ENCODE peak calls at places on chromosomes 11 and 22, in nine cellular contexts. U is heart left ventricle, B is A549, Z is GM12878, T is IMR-90, L is adrenal gland, H is spleen, I is NB4, R is HepG2. F is an unnamed sample.

GRCh38 chr11:73314121-73314948 is 6.3 kb downstream of the ARHGEF17 start:
- DNase-seq in U (peak), B (peak), Z (no peak), T (peak), L (no peak), H (no peak), I (peak), R (peak), F (no peak)

GRCh38 chr11:67437082-67437821 is at the start of gene PTPRCAP:
- DNase-seq in U (no peak), B (no peak), Z (no peak), T (no peak), L (no peak), H (peak), I (peak), R (no peak), F (no peak)

GRCh38 chr22:21623402-21623970 is 6.3 kb downstream of the YDJC start:
- DNase-seq in U (no peak), B (no peak), Z (no peak), T (no peak), L (no peak), H (no peak), I (no peak), R (no peak), F (no peak)

GRCh38 chr22:27128461-27129080 is 471.2 kb downstream of the MIAT start:
- DNase-seq in U (no peak), B (no peak), Z (no peak), T (no peak), L (peak), H (no peak), I (no peak), R (no peak), F (no peak)

GRCh38 chr22:36356708-36357694 is 30.8 kb downstream of the MYH9 start:
- DNase-seq in U (no peak), B (no peak), Z (no peak), T (peak), L (no peak), H (no peak), I (peak), R (no peak), F (no peak)

GRCh38 chr11:128653828-128654231 is 40.0 kb upstream of the FLI1 start:
- DNase-seq in U (peak), B (peak), Z (no peak), T (peak), L (no peak), H (peak), I (no peak), R (no peak), F (no peak)

GRCh38 chr11:15710593-15711260 is 596.0 kb downstream of the INSC start:
- DNase-seq in U (no peak), B (no peak), Z (no peak), T (no peak), L (no peak), H (no peak), I (no peak), R (no peak), F (no peak)

GRCh38 chr11:10742460-10743208 is 8.4 kb upstream of the CTR9 start:
- DNase-seq in U (no peak), B (no peak), Z (no peak), T (peak), L (peak), H (no peak), I (peak), R (no peak), F (peak)

GRCh38 chr11:68002943-68003845 is 703 bp downstream of the UNC93B1 start:
- DNase-seq in U (peak), B (peak), Z (no peak), T (no peak), L (peak), H (peak), I (peak), R (no peak), F (peak)

GRCh38 chr22:36732609-36733008 is 29.1 kb upstream of the CACNG2 start:
- DNase-seq in U (no peak), B (no peak), Z (no peak), T (no peak), L (no peak), H (no peak), I (no peak), R (no peak), F (no peak)

GRCh38 chr11:64298966-64299846 is 952 bp upstream of the CATSPERZ start:
- DNase-seq in U (peak), B (no peak), Z (no peak), T (no peak), L (peak), H (peak), I (no peak), R (no peak), F (peak)

DNA sequence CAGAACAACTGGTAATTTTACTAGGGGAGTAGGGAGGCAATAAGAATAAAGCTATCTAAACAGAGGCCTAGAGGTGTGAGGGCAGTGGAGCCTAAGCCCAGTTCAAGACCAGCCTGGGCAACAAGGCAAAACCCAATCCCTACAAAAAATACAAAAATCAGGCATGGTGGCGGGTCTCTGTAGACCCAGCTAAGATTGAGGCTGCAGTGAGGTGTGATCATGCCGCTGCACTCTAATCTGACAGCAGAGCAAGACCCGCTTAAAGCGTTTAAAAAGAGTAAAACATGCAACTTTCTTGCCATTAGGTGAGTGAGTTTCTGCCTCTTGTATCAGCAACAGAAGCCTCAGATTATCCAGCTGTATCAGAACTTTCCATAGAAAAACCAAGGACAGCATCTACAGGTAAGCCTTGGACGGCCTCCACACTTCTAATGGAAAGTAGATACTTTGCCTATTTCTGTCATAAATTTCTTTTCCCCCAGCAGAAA is 12.1 kb downstream of the TAF1D start:
- DNase-seq in U (no peak), B (no peak), Z (no peak), T (no peak), L (no peak), H (no peak), I (no peak), R (no peak), F (no peak)
- TF ChIP-seq POLR2A in U (no peak), B (no peak), Z (peak), T (peak), L (no peak), H (no peak), I (peak), R (peak), F (peak)

DNA sequence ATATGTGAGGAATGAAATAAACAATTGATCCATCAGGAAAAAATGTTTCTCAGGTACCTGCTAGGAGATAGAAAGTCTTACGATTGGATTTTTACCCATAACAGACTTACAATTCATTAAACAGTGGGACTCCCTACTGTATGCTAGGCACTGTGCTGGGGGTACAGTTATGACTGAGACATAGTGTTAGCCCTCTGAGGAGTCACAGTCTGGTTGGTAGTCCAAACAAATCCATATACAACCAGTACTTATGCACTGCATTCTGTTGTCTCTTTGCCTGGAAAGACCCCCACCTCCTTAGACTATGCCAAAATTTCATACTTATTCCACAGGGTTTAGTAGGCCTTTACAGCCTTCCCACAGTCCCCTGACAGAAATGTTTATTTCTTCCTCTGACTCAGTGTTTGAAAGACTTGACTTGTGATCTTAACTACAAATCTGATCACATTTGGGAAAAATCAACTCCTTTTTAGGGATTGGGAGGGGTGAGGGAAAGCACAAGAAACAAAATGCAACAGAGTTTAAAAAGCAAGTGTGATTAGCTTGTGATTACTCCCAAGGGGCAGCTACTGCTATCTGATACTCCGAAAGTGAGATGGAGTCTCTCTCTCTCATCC is 69.4 kb upstream of the HORMAD2 start:
- DNase-seq in U (no peak), B (no peak), Z (no peak), T (peak), L (no peak), H (no peak), I (no peak), R (no peak), F (no peak)
- TF ChIP-seq POLR2A in U (no peak), B (no peak), Z (no peak), T (no peak), L (no peak), H (no peak), I (no peak), R (no peak), F (no peak)

DNA sequence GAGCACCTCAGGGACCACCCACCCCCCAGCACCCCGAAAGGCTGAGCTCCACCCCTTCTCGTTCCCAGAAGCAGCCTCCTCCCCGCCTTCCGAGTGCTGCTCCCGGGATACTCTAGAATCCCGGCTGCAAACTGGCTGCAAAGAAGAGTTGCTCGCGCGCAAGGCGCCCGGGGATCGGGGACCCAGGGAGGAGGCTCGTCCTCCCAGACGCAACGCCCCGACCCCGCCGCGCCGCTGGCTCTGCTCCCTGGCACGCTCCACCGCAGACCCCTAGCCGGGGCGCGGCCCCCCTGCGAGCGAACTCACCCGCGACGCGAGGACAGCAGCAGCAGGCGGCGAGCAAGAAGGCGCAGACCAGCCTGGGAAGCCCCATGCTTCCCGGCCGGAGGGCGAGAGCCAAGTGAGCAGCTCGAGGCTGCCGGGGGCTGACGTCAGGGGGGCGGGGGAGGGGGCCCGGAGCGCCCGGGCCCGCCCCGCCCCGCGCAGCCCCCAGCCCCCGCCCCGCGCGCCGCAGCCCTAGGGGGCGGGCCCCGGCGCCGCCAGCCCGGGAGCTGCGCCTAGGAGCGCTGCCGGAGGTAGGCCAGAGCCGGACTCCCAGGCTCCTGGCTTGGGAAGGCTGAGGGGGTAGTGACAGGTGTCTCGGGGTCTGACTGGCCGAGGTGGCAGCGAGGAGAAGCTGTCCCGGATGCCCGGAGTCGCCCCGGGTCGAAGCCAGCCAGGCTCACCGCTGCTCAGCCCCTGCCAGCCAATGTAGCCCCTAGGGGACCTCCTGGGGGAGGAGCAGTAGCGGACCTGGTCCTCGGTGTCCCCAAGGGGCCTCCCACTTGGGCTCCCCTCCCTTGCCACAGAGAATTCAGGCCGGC is at the start of gene MCAM:
- DNase-seq in U (peak), B (no peak), Z (no peak), T (peak), L (peak), H (no peak), I (peak), R (peak), F (no peak)
- TF ChIP-seq POLR2A in U (peak), B (no peak), Z (peak), T (peak), L (peak), H (no peak), I (peak), R (peak), F (no peak)

DNA sequence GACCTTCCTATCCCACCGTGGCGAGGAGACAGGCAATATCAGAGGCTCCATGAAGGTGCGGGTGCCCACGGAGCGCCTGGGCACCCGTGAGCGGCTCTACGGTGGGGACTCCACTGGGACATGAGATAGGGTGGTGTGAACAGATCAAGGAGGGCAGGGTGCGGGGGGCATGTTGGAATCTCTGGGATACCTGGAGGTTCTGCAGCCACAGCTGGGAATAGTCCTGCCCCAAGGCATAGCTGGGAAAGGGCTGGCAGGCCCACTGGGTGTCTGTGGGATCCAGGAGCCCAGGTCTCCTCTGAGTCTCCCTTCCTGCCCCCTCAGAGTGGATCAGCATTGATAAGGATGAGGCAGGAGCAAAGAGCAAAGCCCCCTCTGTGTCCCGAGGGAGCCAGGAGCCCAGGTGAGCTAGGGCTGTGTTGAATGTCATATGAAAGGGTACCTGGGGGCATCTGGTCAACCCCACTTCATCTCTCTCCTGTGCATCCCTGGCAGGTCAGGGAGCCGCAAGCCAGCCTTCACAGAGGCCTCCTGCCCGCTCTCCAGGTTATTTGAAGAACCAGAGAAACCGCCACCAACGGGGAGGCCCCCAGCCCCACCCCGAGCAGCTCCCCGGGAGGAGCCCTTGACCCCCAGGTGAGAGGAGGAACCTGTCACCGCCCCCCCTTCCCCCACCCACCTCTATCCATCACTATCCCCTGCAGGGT is 8.5 kb downstream of the PHOX2A start:
- DNase-seq in U (no peak), B (no peak), Z (no peak), T (no peak), L (no peak), H (no peak), I (no peak), R (no peak), F (no peak)
- TF ChIP-seq POLR2A in U (no peak), B (no peak), Z (peak), T (no peak), L (no peak), H (no peak), I (no peak), R (no peak), F (no peak)

DNA sequence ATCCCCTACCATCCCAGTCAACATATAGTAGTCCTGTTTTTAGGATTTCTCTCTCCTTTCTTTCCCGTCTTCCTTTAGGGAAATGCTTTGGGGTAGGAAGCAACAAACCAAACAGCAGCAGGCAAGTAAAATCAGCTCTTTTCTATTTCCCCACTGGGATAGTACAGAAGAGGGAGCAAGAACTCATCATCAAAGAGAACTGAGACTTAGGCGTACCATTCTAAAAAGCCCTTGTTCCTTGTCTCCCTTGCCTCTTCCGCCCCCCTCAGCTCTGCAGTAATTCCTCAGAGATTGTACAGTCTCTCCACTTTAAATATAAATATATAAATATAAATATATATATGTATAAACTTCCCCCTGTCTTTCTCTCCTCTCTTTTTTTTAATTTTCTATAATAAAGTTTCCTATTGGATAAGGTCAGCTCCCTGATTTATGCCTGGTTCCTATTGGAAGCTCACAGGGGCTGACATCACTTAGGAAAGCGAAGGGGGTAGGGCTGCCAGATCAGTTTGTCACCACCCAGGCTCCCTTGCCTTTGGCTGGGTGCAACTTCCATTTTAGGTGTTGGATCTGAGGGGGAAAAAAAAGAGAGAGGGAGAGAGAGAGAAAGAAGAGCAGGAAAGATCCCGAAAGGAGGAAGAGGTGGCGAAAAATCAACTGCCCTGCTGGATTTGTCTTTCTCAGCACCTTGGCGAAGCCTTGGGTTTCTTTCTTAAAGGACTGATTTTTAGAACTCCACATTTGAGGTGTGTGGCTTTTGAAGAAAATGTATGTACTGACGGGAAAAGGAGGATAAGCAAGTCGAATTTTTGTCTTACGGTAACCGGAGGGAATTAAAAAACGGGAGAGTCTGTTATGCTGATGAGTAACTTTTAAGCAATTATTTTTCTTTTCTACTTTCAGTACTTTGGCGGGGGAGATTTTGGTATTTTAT is at the start of gene CTNND1:
- DNase-seq in U (peak), B (peak), Z (peak), T (peak), L (peak), H (no peak), I (peak), R (peak), F (peak)
- TF ChIP-seq POLR2A in U (peak), B (peak), Z (peak), T (peak), L (peak), H (peak), I (no peak), R (peak), F (peak)

GRCh38 chr11:70624598-70624993 is 226.3 kb downstream of the CTTN start:
- DNase-seq in U (no peak), B (no peak), Z (no peak), T (no peak), L (no peak), H (no peak), I (peak), R (no peak), F (no peak)

GRCh38 chr11:70627219-70627618 is 228.9 kb downstream of the CTTN start:
- DNase-seq in U (no peak), B (peak), Z (no peak), T (no peak), L (no peak), H (no peak), I (no peak), R (peak), F (no peak)

GRCh38 chr11:70623906-70624597 is 225.7 kb downstream of the CTTN start:
- DNase-seq in U (no peak), B (no peak), Z (no peak), T (no peak), L (no peak), H (no peak), I (peak), R (no peak), F (no peak)

GRCh38 chr11:70625921-70626518 is 227.7 kb downstream of the CTTN start:
- DNase-seq in U (no peak), B (no peak), Z (no peak), T (no peak), L (no peak), H (no peak), I (no peak), R (no peak), F (no peak)

GRCh38 chr11:70625051-70625450 is 226.7 kb downstream of the CTTN start:
- DNase-seq in U (no peak), B (no peak), Z (no peak), T (no peak), L (no peak), H (no peak), I (no peak), R (no peak), F (no peak)
- TF ChIP-seq POLR2A in U (no peak), B (no peak), Z (no peak), T (no peak), L (no peak), H (no peak), I (no peak), R (no peak), F (no peak)

GRCh38 chr22:30422481-30423295 is 2.9 kb upstream of the MTFP1 start:
- DNase-seq in U (peak), B (peak), Z (no peak), T (peak), L (peak), H (no peak), I (peak), R (peak), F (peak)
- TF ChIP-seq POLR2A in U (peak), B (no peak), Z (no peak), T (peak), L (peak), H (no peak), I (no peak), R (no peak), F (no peak)

GRCh38 chr11:119318240-119319135 is 1.6 kb upstream of the MCAM start:
- DNase-seq in U (peak), B (no peak), Z (peak), T (peak), L (peak), H (no peak), I (peak), R (peak), F (no peak)
- TF ChIP-seq POLR2A in U (peak), B (no peak), Z (peak), T (no peak), L (peak), H (no peak), I (peak), R (peak), F (no peak)

DNA sequence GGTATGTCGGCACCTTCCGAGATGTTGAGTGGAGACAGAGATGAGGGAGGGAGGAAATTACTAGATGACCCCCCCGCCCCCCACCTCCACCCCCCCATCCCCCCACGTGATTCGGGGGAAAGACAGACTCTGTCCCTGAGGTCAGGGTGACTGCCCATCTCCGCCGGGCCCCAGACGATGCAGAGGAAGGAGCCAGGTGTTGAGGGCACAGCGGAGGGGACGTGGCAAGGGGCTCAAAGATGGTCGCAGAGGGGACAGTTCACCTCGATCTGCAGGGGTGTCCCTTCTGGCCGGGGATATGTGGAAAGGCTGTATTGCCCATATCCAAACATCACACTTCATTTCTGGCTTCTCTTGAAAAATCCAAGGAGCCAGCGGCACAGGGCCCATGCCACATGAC is 14.1 kb downstream of the PHF21B start:
- DNase-seq in U (no peak), B (no peak), Z (no peak), T (no peak), L (no peak), H (no peak), I (no peak), R (no peak), F (no peak)
- TF ChIP-seq POLR2A in U (no peak), B (no peak), Z (no peak), T (no peak), L (no peak), H (no peak), I (no peak), R (no peak), F (no peak)